ENCODE peak calls at places on chromosomes 6 and 20, in seven cellular contexts. One of them, this sample, is unnamed.

GRCh38 chr6:17031961-17032360 is 69.9 kb upstream of the STMND1 start:
- DNase-seq in hepatocyte: no peak
- DNase-seq in GM23248: no peak
- DNase-seq in mammary epithelial cell: no peak
- DNase-seq in stimulated activated CD8-positive, alpha-beta memory T cell treated with anti-CD3 and anti-CD28 coated beads, Interleukin-15, amount 100 ng/mL, for 4 hours: no peak
- DNase-seq in stimulated activated CD4-positive, alpha-beta T cell treated with anti-CD3 and anti-CD28 coated beads, Interleukin-1b, Interleukin-23, amount 100 ng/mL, for 1 hour: no peak
- DNase-seq in Jurkat, Clone E6-1: no peak
- DNase-seq in this sample: no peak

GRCh38 chr6:12916001-12916400 is 199.4 kb downstream of the PHACTR1 start:
- DNase-seq in hepatocyte: no peak
- DNase-seq in GM23248: no peak
- DNase-seq in mammary epithelial cell: no peak
- DNase-seq in stimulated activated CD8-positive, alpha-beta memory T cell treated with anti-CD3 and anti-CD28 coated beads, Interleukin-15, amount 100 ng/mL, for 4 hours: no peak
- DNase-seq in stimulated activated CD4-positive, alpha-beta T cell treated with anti-CD3 and anti-CD28 coated beads, Interleukin-1b, Interleukin-23, amount 100 ng/mL, for 1 hour: no peak
- DNase-seq in Jurkat, Clone E6-1: no peak
- DNase-seq in this sample: no peak

GRCh38 chr6:3751019-3751729 is at the start of gene PXDC1:
- DNase-seq in hepatocyte: peak; percentile 66
- DNase-seq in GM23248: peak; percentile 67
- DNase-seq in mammary epithelial cell: peak; percentile 25
- DNase-seq in stimulated activated CD8-positive, alpha-beta memory T cell treated with anti-CD3 and anti-CD28 coated beads, Interleukin-15, amount 100 ng/mL, for 4 hours: no peak
- DNase-seq in stimulated activated CD4-positive, alpha-beta T cell treated with anti-CD3 and anti-CD28 coated beads, Interleukin-1b, Interleukin-23, amount 100 ng/mL, for 1 hour: no peak
- DNase-seq in Jurkat, Clone E6-1: no peak
- DNase-seq in this sample: peak; percentile 41

GRCh38 chr20:43542674-43543073 is 16.2 kb upstream of the SGK2 start:
- DNase-seq in hepatocyte: no peak
- DNase-seq in GM23248: no peak
- DNase-seq in mammary epithelial cell: no peak
- DNase-seq in stimulated activated CD8-positive, alpha-beta memory T cell treated with anti-CD3 and anti-CD28 coated beads, Interleukin-15, amount 100 ng/mL, for 4 hours: no peak
- DNase-seq in stimulated activated CD4-positive, alpha-beta T cell treated with anti-CD3 and anti-CD28 coated beads, Interleukin-1b, Interleukin-23, amount 100 ng/mL, for 1 hour: no peak
- DNase-seq in Jurkat, Clone E6-1: no peak
- DNase-seq in this sample: no peak

GRCh38 chr6:128073389-128073788 is 172.5 kb upstream of the THEMIS start:
- DNase-seq in hepatocyte: peak; percentile 11
- DNase-seq in GM23248: no peak
- DNase-seq in mammary epithelial cell: no peak
- DNase-seq in stimulated activated CD8-positive, alpha-beta memory T cell treated with anti-CD3 and anti-CD28 coated beads, Interleukin-15, amount 100 ng/mL, for 4 hours: no peak
- DNase-seq in stimulated activated CD4-positive, alpha-beta T cell treated with anti-CD3 and anti-CD28 coated beads, Interleukin-1b, Interleukin-23, amount 100 ng/mL, for 1 hour: no peak
- DNase-seq in Jurkat, Clone E6-1: no peak
- DNase-seq in this sample: no peak

GRCh38 chr20:58566981-58567380 is 51.8 kb upstream of the APCDD1L start:
- DNase-seq in hepatocyte: no peak
- DNase-seq in GM23248: no peak
- DNase-seq in mammary epithelial cell: no peak
- DNase-seq in stimulated activated CD8-positive, alpha-beta memory T cell treated with anti-CD3 and anti-CD28 coated beads, Interleukin-15, amount 100 ng/mL, for 4 hours: no peak
- DNase-seq in stimulated activated CD4-positive, alpha-beta T cell treated with anti-CD3 and anti-CD28 coated beads, Interleukin-1b, Interleukin-23, amount 100 ng/mL, for 1 hour: no peak
- DNase-seq in Jurkat, Clone E6-1: peak; percentile 76
- DNase-seq in this sample: no peak

GRCh38 chr20:46811328-46812084 is 83.1 kb upstream of the EYA2 start:
- DNase-seq in hepatocyte: no peak
- DNase-seq in GM23248: no peak
- DNase-seq in mammary epithelial cell: no peak
- DNase-seq in stimulated activated CD8-positive, alpha-beta memory T cell treated with anti-CD3 and anti-CD28 coated beads, Interleukin-15, amount 100 ng/mL, for 4 hours: no peak
- DNase-seq in stimulated activated CD4-positive, alpha-beta T cell treated with anti-CD3 and anti-CD28 coated beads, Interleukin-1b, Interleukin-23, amount 100 ng/mL, for 1 hour: no peak
- DNase-seq in Jurkat, Clone E6-1: no peak
- DNase-seq in this sample: no peak

GRCh38 chr6:166830185-166830890 is 126.0 kb downstream of the RNASET2 start:
- DNase-seq in hepatocyte: no peak
- DNase-seq in GM23248: no peak
- DNase-seq in mammary epithelial cell: no peak
- DNase-seq in stimulated activated CD8-positive, alpha-beta memory T cell treated with anti-CD3 and anti-CD28 coated beads, Interleukin-15, amount 100 ng/mL, for 4 hours: no peak
- DNase-seq in stimulated activated CD4-positive, alpha-beta T cell treated with anti-CD3 and anti-CD28 coated beads, Interleukin-1b, Interleukin-23, amount 100 ng/mL, for 1 hour: no peak
- DNase-seq in Jurkat, Clone E6-1: no peak
- DNase-seq in this sample: no peak

GRCh38 chr20:62733891-62734290 is 25.3 kb downstream of the NTSR1 start:
- DNase-seq in hepatocyte: no peak
- DNase-seq in GM23248: no peak
- DNase-seq in mammary epithelial cell: no peak
- DNase-seq in stimulated activated CD8-positive, alpha-beta memory T cell treated with anti-CD3 and anti-CD28 coated beads, Interleukin-15, amount 100 ng/mL, for 4 hours: no peak
- DNase-seq in stimulated activated CD4-positive, alpha-beta T cell treated with anti-CD3 and anti-CD28 coated beads, Interleukin-1b, Interleukin-23, amount 100 ng/mL, for 1 hour: no peak
- DNase-seq in Jurkat, Clone E6-1: no peak
- DNase-seq in this sample: no peak

GRCh38 chr6:139150915-139151314 is 16.0 kb downstream of the HECA start:
- DNase-seq in hepatocyte: no peak
- DNase-seq in GM23248: no peak
- DNase-seq in mammary epithelial cell: peak; percentile 74
- DNase-seq in stimulated activated CD8-positive, alpha-beta memory T cell treated with anti-CD3 and anti-CD28 coated beads, Interleukin-15, amount 100 ng/mL, for 4 hours: no peak
- DNase-seq in stimulated activated CD4-positive, alpha-beta T cell treated with anti-CD3 and anti-CD28 coated beads, Interleukin-1b, Interleukin-23, amount 100 ng/mL, for 1 hour: no peak
- DNase-seq in Jurkat, Clone E6-1: no peak
- DNase-seq in this sample: no peak

GRCh38 chr20:38296433-38296832 is 7.5 kb upstream of the BPI start:
- DNase-seq in hepatocyte: no peak
- DNase-seq in GM23248: no peak
- DNase-seq in mammary epithelial cell: no peak
- DNase-seq in stimulated activated CD8-positive, alpha-beta memory T cell treated with anti-CD3 and anti-CD28 coated beads, Interleukin-15, amount 100 ng/mL, for 4 hours: no peak
- DNase-seq in stimulated activated CD4-positive, alpha-beta T cell treated with anti-CD3 and anti-CD28 coated beads, Interleukin-1b, Interleukin-23, amount 100 ng/mL, for 1 hour: no peak
- DNase-seq in Jurkat, Clone E6-1: no peak
- DNase-seq in this sample: no peak

GRCh38 chr6:158644227-158645063 is at the start of gene DYNLT1:
- DNase-seq in hepatocyte: peak; percentile 97
- DNase-seq in GM23248: peak; percentile 95
- DNase-seq in mammary epithelial cell: peak; percentile 97
- DNase-seq in stimulated activated CD8-positive, alpha-beta memory T cell treated with anti-CD3 and anti-CD28 coated beads, Interleukin-15, amount 100 ng/mL, for 4 hours: peak; percentile 73
- DNase-seq in stimulated activated CD4-positive, alpha-beta T cell treated with anti-CD3 and anti-CD28 coated beads, Interleukin-1b, Interleukin-23, amount 100 ng/mL, for 1 hour: peak; percentile 87
- DNase-seq in Jurkat, Clone E6-1: peak; percentile 58
- DNase-seq in this sample: peak; percentile 99

GRCh38 chr20:4017051-4017702 is 1.8 kb upstream of the RNF24 start:
- DNase-seq in hepatocyte: no peak
- DNase-seq in GM23248: no peak
- DNase-seq in mammary epithelial cell: no peak
- DNase-seq in stimulated activated CD8-positive, alpha-beta memory T cell treated with anti-CD3 and anti-CD28 coated beads, Interleukin-15, amount 100 ng/mL, for 4 hours: no peak
- DNase-seq in stimulated activated CD4-positive, alpha-beta T cell treated with anti-CD3 and anti-CD28 coated beads, Interleukin-1b, Interleukin-23, amount 100 ng/mL, for 1 hour: no peak
- DNase-seq in Jurkat, Clone E6-1: no peak
- DNase-seq in this sample: no peak

GRCh38 chr6:77015350-77015749 is 447.9 kb downstream of the HTR1B start:
- DNase-seq in hepatocyte: peak; percentile 9
- DNase-seq in GM23248: peak; percentile 61
- DNase-seq in mammary epithelial cell: peak; percentile 20
- DNase-seq in stimulated activated CD8-positive, alpha-beta memory T cell treated with anti-CD3 and anti-CD28 coated beads, Interleukin-15, amount 100 ng/mL, for 4 hours: no peak
- DNase-seq in stimulated activated CD4-positive, alpha-beta T cell treated with anti-CD3 and anti-CD28 coated beads, Interleukin-1b, Interleukin-23, amount 100 ng/mL, for 1 hour: no peak
- DNase-seq in Jurkat, Clone E6-1: no peak
- DNase-seq in this sample: no peak

GRCh38 chr6:137240168-137240567 is 21.0 kb upstream of the IFNGR1 start:
- DNase-seq in hepatocyte: peak; percentile 53
- DNase-seq in GM23248: peak; percentile 91
- DNase-seq in mammary epithelial cell: peak; percentile 91
- DNase-seq in stimulated activated CD8-positive, alpha-beta memory T cell treated with anti-CD3 and anti-CD28 coated beads, Interleukin-15, amount 100 ng/mL, for 4 hours: no peak
- DNase-seq in stimulated activated CD4-positive, alpha-beta T cell treated with anti-CD3 and anti-CD28 coated beads, Interleukin-1b, Interleukin-23, amount 100 ng/mL, for 1 hour: no peak
- DNase-seq in Jurkat, Clone E6-1: no peak
- DNase-seq in this sample: no peak

GRCh38 chr20:50111120-50111828 is 1.7 kb downstream of the UBE2V1 start:
- DNase-seq in hepatocyte: peak; percentile 68
- DNase-seq in GM23248: peak; percentile 93
- DNase-seq in mammary epithelial cell: peak; percentile 78
- DNase-seq in stimulated activated CD8-positive, alpha-beta memory T cell treated with anti-CD3 and anti-CD28 coated beads, Interleukin-15, amount 100 ng/mL, for 4 hours: peak; percentile 38
- DNase-seq in stimulated activated CD4-positive, alpha-beta T cell treated with anti-CD3 and anti-CD28 coated beads, Interleukin-1b, Interleukin-23, amount 100 ng/mL, for 1 hour: peak; percentile 14
- DNase-seq in Jurkat, Clone E6-1: no peak
- DNase-seq in this sample: no peak

GRCh38 chr20:36815454-36816091 is 42.0 kb upstream of the DSN1 start:
- DNase-seq in hepatocyte: no peak
- DNase-seq in GM23248: no peak
- DNase-seq in mammary epithelial cell: no peak
- DNase-seq in stimulated activated CD8-positive, alpha-beta memory T cell treated with anti-CD3 and anti-CD28 coated beads, Interleukin-15, amount 100 ng/mL, for 4 hours: no peak
- DNase-seq in stimulated activated CD4-positive, alpha-beta T cell treated with anti-CD3 and anti-CD28 coated beads, Interleukin-1b, Interleukin-23, amount 100 ng/mL, for 1 hour: no peak
- DNase-seq in Jurkat, Clone E6-1: no peak
- DNase-seq in this sample: no peak

GRCh38 chr6:1871936-1872335 is 262.2 kb downstream of the FOXC1 start:
- DNase-seq in hepatocyte: no peak
- DNase-seq in GM23248: peak; percentile 27
- DNase-seq in mammary epithelial cell: no peak
- DNase-seq in stimulated activated CD8-positive, alpha-beta memory T cell treated with anti-CD3 and anti-CD28 coated beads, Interleukin-15, amount 100 ng/mL, for 4 hours: no peak
- DNase-seq in stimulated activated CD4-positive, alpha-beta T cell treated with anti-CD3 and anti-CD28 coated beads, Interleukin-1b, Interleukin-23, amount 100 ng/mL, for 1 hour: no peak
- DNase-seq in Jurkat, Clone E6-1: no peak
- DNase-seq in this sample: no peak

GRCh38 chr6:90121982-90122381 is 174.7 kb downstream of the BACH2 start:
- DNase-seq in hepatocyte: no peak
- DNase-seq in GM23248: peak; percentile 71
- DNase-seq in mammary epithelial cell: peak; percentile 87
- DNase-seq in stimulated activated CD8-positive, alpha-beta memory T cell treated with anti-CD3 and anti-CD28 coated beads, Interleukin-15, amount 100 ng/mL, for 4 hours: no peak
- DNase-seq in stimulated activated CD4-positive, alpha-beta T cell treated with anti-CD3 and anti-CD28 coated beads, Interleukin-1b, Interleukin-23, amount 100 ng/mL, for 1 hour: no peak
- DNase-seq in Jurkat, Clone E6-1: no peak
- DNase-seq in this sample: no peak

GRCh38 chr20:38032585-38033329 is 499 bp downstream of the TTI1 start:
- DNase-seq in hepatocyte: no peak
- DNase-seq in GM23248: peak; percentile 42
- DNase-seq in mammary epithelial cell: no peak
- DNase-seq in stimulated activated CD8-positive, alpha-beta memory T cell treated with anti-CD3 and anti-CD28 coated beads, Interleukin-15, amount 100 ng/mL, for 4 hours: peak; percentile 56
- DNase-seq in stimulated activated CD4-positive, alpha-beta T cell treated with anti-CD3 and anti-CD28 coated beads, Interleukin-1b, Interleukin-23, amount 100 ng/mL, for 1 hour: no peak
- DNase-seq in Jurkat, Clone E6-1: peak; percentile 14
- DNase-seq in this sample: no peak

GRCh38 chr6:47854996-47855395 is 73.2 kb downstream of the OPN5 start:
- DNase-seq in hepatocyte: no peak
- DNase-seq in GM23248: no peak
- DNase-seq in mammary epithelial cell: peak; percentile 35
- DNase-seq in stimulated activated CD8-positive, alpha-beta memory T cell treated with anti-CD3 and anti-CD28 coated beads, Interleukin-15, amount 100 ng/mL, for 4 hours: no peak
- DNase-seq in stimulated activated CD4-positive, alpha-beta T cell treated with anti-CD3 and anti-CD28 coated beads, Interleukin-1b, Interleukin-23, amount 100 ng/mL, for 1 hour: no peak
- DNase-seq in Jurkat, Clone E6-1: no peak
- DNase-seq in this sample: no peak

GRCh38 chr6:132650413-132650812 is 8.6 kb downstream of the TAAR1 start:
- DNase-seq in hepatocyte: no peak
- DNase-seq in GM23248: no peak
- DNase-seq in mammary epithelial cell: peak; percentile 44
- DNase-seq in stimulated activated CD8-positive, alpha-beta memory T cell treated with anti-CD3 and anti-CD28 coated beads, Interleukin-15, amount 100 ng/mL, for 4 hours: no peak
- DNase-seq in stimulated activated CD4-positive, alpha-beta T cell treated with anti-CD3 and anti-CD28 coated beads, Interleukin-1b, Interleukin-23, amount 100 ng/mL, for 1 hour: no peak
- DNase-seq in Jurkat, Clone E6-1: no peak
- DNase-seq in this sample: no peak

GRCh38 chr6:27422651-27423332 is 34.2 kb downstream of the ZNF391 start:
- DNase-seq in hepatocyte: no peak
- DNase-seq in GM23248: peak; percentile 23
- DNase-seq in mammary epithelial cell: no peak
- DNase-seq in stimulated activated CD8-positive, alpha-beta memory T cell treated with anti-CD3 and anti-CD28 coated beads, Interleukin-15, amount 100 ng/mL, for 4 hours: no peak
- DNase-seq in stimulated activated CD4-positive, alpha-beta T cell treated with anti-CD3 and anti-CD28 coated beads, Interleukin-1b, Interleukin-23, amount 100 ng/mL, for 1 hour: no peak
- DNase-seq in Jurkat, Clone E6-1: no peak
- DNase-seq in this sample: no peak

GRCh38 chr20:19688031-19688806 is 69.8 kb upstream of the RIN2 start:
- DNase-seq in hepatocyte: peak; percentile 83
- DNase-seq in GM23248: peak; percentile 94
- DNase-seq in mammary epithelial cell: peak; percentile 84
- DNase-seq in stimulated activated CD8-positive, alpha-beta memory T cell treated with anti-CD3 and anti-CD28 coated beads, Interleukin-15, amount 100 ng/mL, for 4 hours: no peak
- DNase-seq in stimulated activated CD4-positive, alpha-beta T cell treated with anti-CD3 and anti-CD28 coated beads, Interleukin-1b, Interleukin-23, amount 100 ng/mL, for 1 hour: no peak
- DNase-seq in Jurkat, Clone E6-1: no peak
- DNase-seq in this sample: no peak

GRCh38 chr6:153357391-153357790 is 226.3 kb upstream of the RGS17 start:
- DNase-seq in hepatocyte: no peak
- DNase-seq in GM23248: no peak
- DNase-seq in mammary epithelial cell: no peak
- DNase-seq in stimulated activated CD8-positive, alpha-beta memory T cell treated with anti-CD3 and anti-CD28 coated beads, Interleukin-15, amount 100 ng/mL, for 4 hours: no peak
- DNase-seq in stimulated activated CD4-positive, alpha-beta T cell treated with anti-CD3 and anti-CD28 coated beads, Interleukin-1b, Interleukin-23, amount 100 ng/mL, for 1 hour: no peak
- DNase-seq in Jurkat, Clone E6-1: no peak
- DNase-seq in this sample: no peak

GRCh38 chr6:89555751-89556150 is 82.8 kb downstream of the LYRM2 start:
- DNase-seq in hepatocyte: no peak
- DNase-seq in GM23248: no peak
- DNase-seq in mammary epithelial cell: no peak
- DNase-seq in stimulated activated CD8-positive, alpha-beta memory T cell treated with anti-CD3 and anti-CD28 coated beads, Interleukin-15, amount 100 ng/mL, for 4 hours: no peak
- DNase-seq in stimulated activated CD4-positive, alpha-beta T cell treated with anti-CD3 and anti-CD28 coated beads, Interleukin-1b, Interleukin-23, amount 100 ng/mL, for 1 hour: no peak
- DNase-seq in Jurkat, Clone E6-1: no peak
- DNase-seq in this sample: no peak

GRCh38 chr6:83976037-83976755 is 57.4 kb upstream of the MRAP2 start:
- DNase-seq in hepatocyte: no peak
- DNase-seq in GM23248: no peak
- DNase-seq in mammary epithelial cell: no peak
- DNase-seq in stimulated activated CD8-positive, alpha-beta memory T cell treated with anti-CD3 and anti-CD28 coated beads, Interleukin-15, amount 100 ng/mL, for 4 hours: no peak
- DNase-seq in stimulated activated CD4-positive, alpha-beta T cell treated with anti-CD3 and anti-CD28 coated beads, Interleukin-1b, Interleukin-23, amount 100 ng/mL, for 1 hour: no peak
- DNase-seq in Jurkat, Clone E6-1: no peak
- DNase-seq in this sample: no peak

GRCh38 chr6:125549202-125549884 is 200.1 kb upstream of the HEY2 start:
- DNase-seq in hepatocyte: no peak
- DNase-seq in GM23248: no peak
- DNase-seq in mammary epithelial cell: no peak
- DNase-seq in stimulated activated CD8-positive, alpha-beta memory T cell treated with anti-CD3 and anti-CD28 coated beads, Interleukin-15, amount 100 ng/mL, for 4 hours: no peak
- DNase-seq in stimulated activated CD4-positive, alpha-beta T cell treated with anti-CD3 and anti-CD28 coated beads, Interleukin-1b, Interleukin-23, amount 100 ng/mL, for 1 hour: no peak
- DNase-seq in Jurkat, Clone E6-1: no peak
- DNase-seq in this sample: no peak

GRCh38 chr6:30091577-30092381 is 16.2 kb upstream of the RNF39 start:
- DNase-seq in hepatocyte: peak; percentile 64
- DNase-seq in GM23248: peak; percentile 89
- DNase-seq in mammary epithelial cell: no peak
- DNase-seq in stimulated activated CD8-positive, alpha-beta memory T cell treated with anti-CD3 and anti-CD28 coated beads, Interleukin-15, amount 100 ng/mL, for 4 hours: no peak
- DNase-seq in stimulated activated CD4-positive, alpha-beta T cell treated with anti-CD3 and anti-CD28 coated beads, Interleukin-1b, Interleukin-23, amount 100 ng/mL, for 1 hour: no peak
- DNase-seq in Jurkat, Clone E6-1: no peak
- DNase-seq in this sample: no peak

GRCh38 chr6:166905013-166905412 is 51.3 kb downstream of the RNASET2 start:
- DNase-seq in hepatocyte: no peak
- DNase-seq in GM23248: no peak
- DNase-seq in mammary epithelial cell: no peak
- DNase-seq in stimulated activated CD8-positive, alpha-beta memory T cell treated with anti-CD3 and anti-CD28 coated beads, Interleukin-15, amount 100 ng/mL, for 4 hours: no peak
- DNase-seq in stimulated activated CD4-positive, alpha-beta T cell treated with anti-CD3 and anti-CD28 coated beads, Interleukin-1b, Interleukin-23, amount 100 ng/mL, for 1 hour: no peak
- DNase-seq in Jurkat, Clone E6-1: no peak
- DNase-seq in this sample: no peak

GRCh38 chr6:124795879-124796838 is 166.1 kb upstream of the RNF217 start:
- DNase-seq in hepatocyte: peak; percentile 30
- DNase-seq in GM23248: peak; percentile 25
- DNase-seq in mammary epithelial cell: no peak
- DNase-seq in stimulated activated CD8-positive, alpha-beta memory T cell treated with anti-CD3 and anti-CD28 coated beads, Interleukin-15, amount 100 ng/mL, for 4 hours: no peak
- DNase-seq in stimulated activated CD4-positive, alpha-beta T cell treated with anti-CD3 and anti-CD28 coated beads, Interleukin-1b, Interleukin-23, amount 100 ng/mL, for 1 hour: no peak
- DNase-seq in Jurkat, Clone E6-1: no peak
- DNase-seq in this sample: no peak

GRCh38 chr6:7758456-7758855 is 32.6 kb downstream of the BMP6 start:
- DNase-seq in hepatocyte: no peak
- DNase-seq in GM23248: peak; percentile 95
- DNase-seq in mammary epithelial cell: peak; percentile 83
- DNase-seq in stimulated activated CD8-positive, alpha-beta memory T cell treated with anti-CD3 and anti-CD28 coated beads, Interleukin-15, amount 100 ng/mL, for 4 hours: no peak
- DNase-seq in stimulated activated CD4-positive, alpha-beta T cell treated with anti-CD3 and anti-CD28 coated beads, Interleukin-1b, Interleukin-23, amount 100 ng/mL, for 1 hour: no peak
- DNase-seq in Jurkat, Clone E6-1: no peak
- DNase-seq in this sample: no peak

GRCh38 chr6:38495922-38496635 is 143.7 kb downstream of the BTBD9 start:
- DNase-seq in hepatocyte: no peak
- DNase-seq in GM23248: peak; percentile 30
- DNase-seq in mammary epithelial cell: no peak
- DNase-seq in stimulated activated CD8-positive, alpha-beta memory T cell treated with anti-CD3 and anti-CD28 coated beads, Interleukin-15, amount 100 ng/mL, for 4 hours: no peak
- DNase-seq in stimulated activated CD4-positive, alpha-beta T cell treated with anti-CD3 and anti-CD28 coated beads, Interleukin-1b, Interleukin-23, amount 100 ng/mL, for 1 hour: no peak
- DNase-seq in Jurkat, Clone E6-1: no peak
- DNase-seq in this sample: no peak

GRCh38 chr6:346389-347030 is 45.0 kb upstream of the IRF4 start:
- DNase-seq in hepatocyte: no peak
- DNase-seq in GM23248: peak; percentile 78
- DNase-seq in mammary epithelial cell: no peak
- DNase-seq in stimulated activated CD8-positive, alpha-beta memory T cell treated with anti-CD3 and anti-CD28 coated beads, Interleukin-15, amount 100 ng/mL, for 4 hours: no peak
- DNase-seq in stimulated activated CD4-positive, alpha-beta T cell treated with anti-CD3 and anti-CD28 coated beads, Interleukin-1b, Interleukin-23, amount 100 ng/mL, for 1 hour: no peak
- DNase-seq in Jurkat, Clone E6-1: no peak
- DNase-seq in this sample: no peak

GRCh38 chr20:50303573-50304500 is 113.2 kb downstream of the CEBPB start:
- DNase-seq in hepatocyte: peak; percentile 87
- DNase-seq in GM23248: peak; percentile 71
- DNase-seq in mammary epithelial cell: no peak
- DNase-seq in stimulated activated CD8-positive, alpha-beta memory T cell treated with anti-CD3 and anti-CD28 coated beads, Interleukin-15, amount 100 ng/mL, for 4 hours: no peak
- DNase-seq in stimulated activated CD4-positive, alpha-beta T cell treated with anti-CD3 and anti-CD28 coated beads, Interleukin-1b, Interleukin-23, amount 100 ng/mL, for 1 hour: no peak
- DNase-seq in Jurkat, Clone E6-1: no peak
- DNase-seq in this sample: no peak

GRCh38 chr6:138806889-138807288 is 11.0 kb downstream of the ECT2L start:
- DNase-seq in hepatocyte: no peak
- DNase-seq in GM23248: no peak
- DNase-seq in mammary epithelial cell: no peak
- DNase-seq in stimulated activated CD8-positive, alpha-beta memory T cell treated with anti-CD3 and anti-CD28 coated beads, Interleukin-15, amount 100 ng/mL, for 4 hours: no peak
- DNase-seq in stimulated activated CD4-positive, alpha-beta T cell treated with anti-CD3 and anti-CD28 coated beads, Interleukin-1b, Interleukin-23, amount 100 ng/mL, for 1 hour: no peak
- DNase-seq in Jurkat, Clone E6-1: no peak
- DNase-seq in this sample: no peak

GRCh38 chr6:150176152-150176551 is 33.3 kb downstream of the PPP1R14C start:
- DNase-seq in hepatocyte: no peak
- DNase-seq in GM23248: no peak
- DNase-seq in mammary epithelial cell: no peak
- DNase-seq in stimulated activated CD8-positive, alpha-beta memory T cell treated with anti-CD3 and anti-CD28 coated beads, Interleukin-15, amount 100 ng/mL, for 4 hours: no peak
- DNase-seq in stimulated activated CD4-positive, alpha-beta T cell treated with anti-CD3 and anti-CD28 coated beads, Interleukin-1b, Interleukin-23, amount 100 ng/mL, for 1 hour: no peak
- DNase-seq in Jurkat, Clone E6-1: no peak
- DNase-seq in this sample: no peak